ENCODE peak calls at places on chromosomes 16 and 17, in nine cellular contexts. O is neuronal stem cell; Q is GM13976; G is prostate gland; N is HS-5; Y is activated T-helper 1 cell treated with Interleukin-2 at 50 U/mL for 16 hours; E is T-helper 1 cell; I is effector memory CD8-positive, alpha-beta T cell; U is NCI-H460. M is an unnamed sample.
A peak's percentile ranks its signal among the peaks of the same experiment; 100 is the strongest.

GRCh38 chr17:79365361-79365760 is 245.5 kb downstream of the RBFOX3 start:
- DNase-seq in U (no peak), N (no peak), O (no peak), I (no peak), G (no peak), Y (no peak), E (no peak), Q (no peak), M (no peak)

GRCh38 chr16:84478172-84478948 is 26.1 kb downstream of the MEAK7 start:
- DNase-seq in Q (no peak), G (peak; percentile 3), E (no peak), U (no peak), O (no peak), N (no peak), I (no peak), Y (no peak), M (peak; percentile 38)

GRCh38 chr16:9787717-9788116 is 394.5 kb downstream of the GRIN2A start:
- DNase-seq in G (no peak), N (no peak), E (no peak), U (no peak), I (no peak), O (no peak), Y (no peak), Q (no peak), M (no peak)

GRCh38 chr16:46923513-46924295 is 39.5 kb downstream of the GPT2 start:
- DNase-seq in Q (no peak), U (no peak), O (no peak), Y (no peak), N (no peak), G (no peak), I (no peak), E (no peak), M (no peak)

GRCh38 chr17:1919206-1919605 is 89.4 kb downstream of the RPA1 start:
- DNase-seq in O (no peak), I (no peak), G (no peak), Q (no peak), E (no peak), N (no peak), Y (no peak), U (no peak), M (no peak)

GRCh38 chr16:27505297-27506236 is 44.1 kb downstream of the GTF3C1 start:
- DNase-seq in Y (no peak), E (no peak), I (no peak), U (no peak), Q (no peak), G (peak; percentile 79), O (no peak), N (no peak), M (no peak)

GRCh38 chr16:53257001-53257400 is 177.3 kb upstream of the RBL2 start:
- DNase-seq in G (no peak), N (peak; percentile 58), E (no peak), O (no peak), U (no peak), Q (no peak), I (no peak), Y (no peak), M (no peak)

GRCh38 chr17:82249896-82250581 is 21.2 kb downstream of the SLC16A3 start:
- DNase-seq in N (no peak), U (no peak), E (no peak), G (no peak), Y (no peak), Q (no peak), O (no peak), I (no peak), M (no peak)

GRCh38 chr17:49132699-49133364 is at the start of gene B4GALNT2:
- DNase-seq in U (no peak), N (no peak), O (no peak), G (no peak), E (no peak), Q (peak; percentile 39), I (no peak), Y (no peak), M (no peak)

GRCh38 chr16:2498531-2499253 is 15.1 kb upstream of the ATP6V0C start:
- DNase-seq in N (no peak), Y (no peak), I (no peak), O (no peak), E (no peak), G (peak; percentile 85), U (no peak), Q (no peak), M (no peak)

GRCh38 chr16:20383106-20384029 is 21.2 kb downstream of the PDILT start:
- DNase-seq in O (peak; percentile 72), U (peak; percentile 69), E (peak; percentile 21), Q (peak; percentile 61), Y (no peak), I (peak; percentile 5), N (peak; percentile 13), G (peak; percentile 61), M (peak; percentile 8)

GRCh38 chr17:67488161-67488560 is 111.1 kb downstream of the PITPNC1 start:
- DNase-seq in Q (no peak), E (no peak), I (no peak), G (no peak), O (no peak), N (no peak), Y (no peak), U (no peak), M (no peak)

GRCh38 chr16:77171750-77172635 is 19.0 kb upstream of the MON1B start:
- DNase-seq in N (peak; percentile 35), Y (no peak), G (peak; percentile 63), E (peak; percentile 20), I (peak; percentile 43), Q (peak; percentile 53), U (peak; percentile 71), O (peak; percentile 66), M (peak; percentile 11)

GRCh38 chr16:18048858-18049257 is 287.7 kb downstream of the NPIPA8 start:
- DNase-seq in G (no peak), I (no peak), Y (no peak), U (no peak), O (no peak), E (no peak), N (no peak), Q (no peak), M (no peak)

GRCh38 chr17:42521666-42522262 is 14.3 kb upstream of the NAGLU start:
- DNase-seq in E (no peak), N (no peak), I (no peak), Y (no peak), O (no peak), U (no peak), G (no peak), Q (no peak), M (no peak)

GRCh38 chr16:19542138-19542821 is 13.2 kb upstream of the VPS35L start:
- DNase-seq in N (no peak), U (no peak), G (no peak), Y (no peak), Q (no peak), I (no peak), O (no peak), E (no peak), M (no peak)

GRCh38 chr17:66091440-66092080 is 100.4 kb downstream of the CEP112 start:
- DNase-seq in O (no peak), G (no peak), U (no peak), E (no peak), Y (no peak), N (no peak), Q (no peak), I (no peak), M (no peak)

GRCh38 chr17:30780343-30780742 is 44.1 kb downstream of the CRLF3 start:
- DNase-seq in Q (peak; percentile 37), Y (no peak), E (no peak), O (no peak), G (no peak), U (no peak), I (no peak), N (no peak), M (no peak)

GRCh38 chr17:32627233-32628008 is 140.6 kb downstream of the CDK5R1 start:
- DNase-seq in Y (no peak), U (no peak), N (no peak), Q (no peak), O (peak; percentile 58), G (no peak), E (no peak), I (no peak), M (no peak)

GRCh38 chr16:88971371-88972097 is 5.5 kb downstream of the CBFA2T3 start:
- DNase-seq in N (no peak), I (no peak), G (no peak), Q (peak; percentile 86), Y (no peak), O (no peak), U (no peak), E (no peak), M (no peak)

GRCh38 chr16:66135376-66135775 is 231.1 kb upstream of the CDH5 start:
- DNase-seq in N (no peak), O (no peak), I (no peak), E (no peak), Q (no peak), Y (no peak), G (no peak), U (no peak), M (no peak)

GRCh38 chr17:76523084-76524037 is 14.1 kb downstream of the CYGB start:
- DNase-seq in G (no peak), O (peak; percentile 74), Y (peak; percentile 71), N (no peak), E (peak; percentile 75), U (peak; percentile 60), Q (peak; percentile 90), I (peak; percentile 76), M (no peak)

GRCh38 chr16:50884066-50884860 is 142.4 kb downstream of the CYLD start:
- DNase-seq in O (no peak), N (no peak), I (peak; percentile 4), G (no peak), Q (peak; percentile 66), U (peak; percentile 5), E (peak; percentile 15), Y (no peak), M (no peak)

GRCh38 chr17:45143101-45143670 is 5.1 kb upstream of the HEXIM1 start:
- DNase-seq in E (no peak), G (no peak), Y (no peak), O (no peak), U (no peak), N (no peak), I (no peak), Q (no peak), M (no peak)

GRCh38 chr16:11010576-11011221 is 66.3 kb downstream of the CLEC16A start:
- DNase-seq in Q (no peak), Y (no peak), O (no peak), E (no peak), U (no peak), N (no peak), G (no peak), I (no peak), M (no peak)

GRCh38 chr17:11618861-11619566 is 20.7 kb downstream of the DNAH9 start:
- DNase-seq in N (no peak), O (no peak), E (no peak), Y (no peak), Q (no peak), G (peak; percentile 72), I (no peak), U (no peak), M (no peak)

GRCh38 chr16:69600202-69600601 is 34.4 kb downstream of the NFAT5 start:
- DNase-seq in Y (no peak), E (no peak), U (no peak), Q (no peak), I (no peak), N (no peak), G (no peak), O (no peak), M (no peak)

GRCh38 chr16:65295527-65295926 is 173.7 kb upstream of the CDH11 start:
- DNase-seq in N (no peak), Q (no peak), G (no peak), U (no peak), Y (no peak), I (no peak), O (no peak), E (no peak), M (no peak)